ENCODE peak calls at places on chromosomes 16 and 17, in five cellular contexts. U, V, T, K and Q are unnamed samples.

GRCh38 chr16:77723108-77723514 is 797 bp downstream of the NUDT7 start:
- DNase-seq in U (peak; percentile 24), V (peak; percentile 58), T (no peak), K (no peak), Q (no peak)

GRCh38 chr17:41639492-41640473 is 15.4 kb upstream of the KRT17 start:
- DNase-seq in U (no peak), V (no peak), T (peak; percentile 34), K (no peak), Q (no peak)

GRCh38 chr17:56699186-56699895 is 105.8 kb downstream of the NOG start:
- DNase-seq in U (no peak), V (peak; percentile 38), T (no peak), K (peak; percentile 78), Q (no peak)

GRCh38 chr17:41873559-41874292 is 8.5 kb upstream of the KLHL11 start:
- DNase-seq in U (no peak), V (no peak), T (no peak), K (no peak), Q (no peak)

GRCh38 chr17:9343513-9343912 is 232.1 kb downstream of the STX8 start:
- DNase-seq in U (no peak), V (peak; percentile 24), T (no peak), K (no peak), Q (no peak)

GRCh38 chr16:17419266-17419665 is 51.5 kb downstream of the XYLT1 start:
- DNase-seq in U (no peak), V (no peak), T (no peak), K (no peak), Q (no peak)

GRCh38 chr16:50144211-50144610 is 8.9 kb upstream of the TENT4B start:
- DNase-seq in U (no peak), V (no peak), T (no peak), K (no peak), Q (no peak)

GRCh38 chr17:50934672-50935200 is 68.6 kb upstream of the TOB1 start:
- DNase-seq in U (peak; percentile 58), V (no peak), T (no peak), K (no peak), Q (no peak)

GRCh38 chr17:77497578-77497934 is 356.8 kb downstream of the SEC14L1 start:
- DNase-seq in U (no peak), V (peak; percentile 33), T (no peak), K (no peak), Q (no peak)

GRCh38 chr17:47188266-47188665 is 829 bp downstream of the CDC27 start:
- DNase-seq in U (no peak), V (peak; percentile 42), T (no peak), K (no peak), Q (no peak)

GRCh38 chr17:76911299-76912007 is 43.2 kb downstream of the MGAT5B start:
- DNase-seq in U (no peak), V (peak; percentile 69), T (no peak), K (no peak), Q (no peak)

GRCh38 chr16:80208015-80208414 is 332.8 kb upstream of the DYNLRB2 start:
- DNase-seq in U (no peak), V (no peak), T (no peak), K (no peak), Q (no peak)

GRCh38 chr17:8941520-8941919 is 24.0 kb downstream of the PIK3R5 start:
- DNase-seq in U (no peak), V (no peak), T (no peak), K (no peak), Q (no peak)

GRCh38 chr17:58250344-58251011 is 12.1 kb downstream of the LPO start:
- DNase-seq in U (no peak), V (no peak), T (peak; percentile 93), K (no peak), Q (no peak)

GRCh38 chr17:8629371-8630226 is 926 bp downstream of the MYH10 start:
- DNase-seq in U (peak; percentile 40), V (peak; percentile 67), T (no peak), K (no peak), Q (no peak)

GRCh38 chr17:42475853-42476252 is 17.2 kb downstream of the ATP6V0A1 start:
- DNase-seq in U (no peak), V (no peak), T (no peak), K (no peak), Q (no peak)

GRCh38 chr16:30680326-30680725 is 18.6 kb upstream of the SRCAP start:
- DNase-seq in U (no peak), V (no peak), T (no peak), K (no peak), Q (no peak)

GRCh38 chr17:48149174-48150106 is 41.9 kb downstream of the SNX11 start:
- DNase-seq in U (peak; percentile 65), V (peak; percentile 50), T (peak; percentile 33), K (no peak), Q (no peak)

GRCh38 chr17:17075037-17075755 is 32.9 kb downstream of the MPRIP start:
- DNase-seq in U (no peak), V (peak; percentile 68), T (no peak), K (no peak), Q (no peak)

GRCh38 chr17:15490634-15491261 is 23.3 kb upstream of the CDRT4 start:
- DNase-seq in U (peak; percentile 83), V (no peak), T (no peak), K (peak; percentile 44), Q (no peak)

GRCh38 chr16:80080287-80080851 is 460.4 kb upstream of the DYNLRB2 start:
- DNase-seq in U (no peak), V (no peak), T (no peak), K (no peak), Q (no peak)

GRCh38 chr17:50052241-50052788 is 3.6 kb upstream of the ITGA3 start:
- DNase-seq in U (no peak), V (no peak), T (no peak), K (no peak), Q (no peak)

GRCh38 chr17:31807846-31808245 is 51.2 kb downstream of the COPRS start:
- DNase-seq in U (no peak), V (no peak), T (no peak), K (no peak), Q (no peak)

GRCh38 chr17:78142113-78142861 is 3.9 kb upstream of the C17orf99 start:
- DNase-seq in U (peak; percentile 30), V (no peak), T (peak; percentile 65), K (no peak), Q (no peak)

GRCh38 chr16:20799599-20799998 is 6.7 kb downstream of the ERI2 start:
- DNase-seq in U (no peak), V (no peak), T (peak; percentile 18), K (no peak), Q (no peak)

GRCh38 chr17:29825604-29826003 is 104.4 kb downstream of the SSH2 start:
- DNase-seq in U (no peak), V (no peak), T (peak; percentile 31), K (no peak), Q (no peak)

DNA sequence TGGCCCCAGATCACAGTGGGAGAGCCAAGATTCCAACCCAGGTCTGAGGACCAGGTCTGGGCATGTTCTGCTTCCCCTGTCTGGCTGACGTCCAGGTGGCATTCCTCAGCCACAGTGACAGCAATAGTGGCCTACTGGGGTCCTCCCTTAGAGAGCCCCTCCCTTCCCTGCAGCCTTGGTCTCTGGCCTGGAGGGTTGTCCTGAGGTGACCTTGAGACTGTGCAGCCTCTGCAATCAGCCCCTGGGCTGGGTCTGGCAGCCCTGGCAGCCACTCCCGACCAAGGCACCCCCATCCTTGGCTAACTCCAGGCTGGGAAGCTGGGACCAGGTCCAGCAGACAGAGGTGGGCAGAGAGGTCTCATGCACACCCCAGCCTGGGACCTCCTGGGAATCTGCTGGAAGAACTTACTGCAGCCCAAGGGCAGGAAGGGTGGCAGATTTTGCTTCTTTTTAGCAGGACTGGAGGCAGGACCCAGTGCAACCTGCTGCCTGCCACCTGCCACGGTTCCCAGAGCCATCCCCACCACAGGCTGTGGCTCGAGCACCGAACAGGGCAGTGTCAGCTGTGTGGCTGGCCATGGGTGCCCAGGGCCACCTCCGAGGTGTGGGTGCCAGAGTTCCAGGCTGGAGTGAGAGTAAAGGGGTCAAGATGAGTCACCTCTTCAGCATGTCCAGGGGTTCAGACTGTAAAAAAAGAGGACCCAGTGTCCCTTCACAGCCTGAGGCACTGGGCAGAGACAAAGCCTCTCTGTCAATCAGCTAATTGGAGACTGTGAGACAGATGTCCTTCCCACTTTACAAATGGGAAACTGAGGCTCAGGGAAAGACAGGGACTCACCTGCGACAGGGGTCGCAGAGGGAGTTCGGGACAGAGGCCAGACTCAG is 12.6 kb downstream of the GRB7 start:
- DNase-seq in U (no peak), V (peak; percentile 45), T (peak; percentile 84), K (no peak), Q (no peak)
- TF ChIP-seq RAD21 in U (no peak), V (no peak), T (no peak), K (no peak), Q (no peak)

DNA sequence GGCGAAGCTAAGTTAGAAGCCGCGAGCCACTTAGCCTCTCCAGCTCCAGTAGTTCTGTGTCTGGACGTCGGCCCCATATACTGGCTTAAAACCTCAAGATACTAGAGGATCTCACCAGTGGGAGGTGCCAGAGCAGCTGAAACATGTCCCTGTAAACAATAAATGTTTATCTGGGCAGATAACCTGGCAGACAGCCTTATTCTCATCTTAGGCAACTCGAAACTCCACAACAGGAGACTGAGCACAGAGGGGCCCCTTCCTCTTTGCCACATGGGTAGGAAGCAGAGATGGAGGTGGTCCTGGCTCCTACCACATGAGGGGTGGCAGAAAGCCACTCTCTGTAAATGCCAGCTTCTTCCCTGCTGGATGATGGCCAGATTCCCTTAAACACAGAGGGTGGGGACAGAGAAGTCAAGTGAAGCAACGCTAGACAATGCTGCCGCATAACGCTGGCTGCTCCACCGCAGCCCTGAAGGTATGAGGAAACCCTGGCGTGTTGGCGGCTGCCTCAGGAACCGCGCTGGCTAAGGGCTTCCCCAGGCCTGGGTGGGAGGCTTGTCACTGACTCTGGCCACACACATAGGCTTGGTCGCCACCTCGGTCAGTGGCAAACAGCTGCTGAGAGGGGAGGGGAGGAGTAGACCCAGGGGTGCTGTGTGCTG is 67.9 kb downstream of the HIC1 start:
- DNase-seq in U (no peak), V (peak; percentile 56), T (no peak), K (no peak), Q (no peak)
- H3K9ac ChIP-seq in U (peak overlapping the region; percentile 19), V (no peak overlapping the region), T (no peak overlapping the region), K (no peak overlapping the region), Q (no peak overlapping the region)

GRCh38 chr17:66580178-66580577 is 254.7 kb upstream of the CACNG5 start:
- DNase-seq in U (no peak), V (no peak), T (peak; percentile 40), K (no peak), Q (no peak)
- TF ChIP-seq GABPA in U (no peak), V (no peak), T (no peak), K (no peak), Q (no peak)

GRCh38 chr17:75795820-75796607 is 11.4 kb downstream of the UNK start:
- DNase-seq in U (no peak), V (no peak), T (no peak), K (no peak), Q (no peak)
- TF ChIP-seq RAD21 in U (no peak), V (no peak), T (no peak), K (no peak), Q (no peak)